ENCODE peak calls at places on chromosomes 12 and 14, in four cellular contexts. One of them, this sample, is unnamed.

GRCh38 chr14:67567654-67568053 is 32.4 kb downstream of the PIGH start:
- DNase-seq in mammary epithelial cell: no peak
- DNase-seq in GM23248: no peak
- DNase-seq in MM.1S: no peak
- DNase-seq in this sample: no peak

GRCh38 chr12:62640910-62641448 is 174.4 kb downstream of the MON2 start:
- DNase-seq in mammary epithelial cell: no peak
- DNase-seq in GM23248: peak; percentile 77
- DNase-seq in MM.1S: peak; percentile 51
- DNase-seq in this sample: peak; percentile 17

GRCh38 chr12:2644678-2645405 is 149.9 kb upstream of the FKBP4 start:
- DNase-seq in mammary epithelial cell: no peak
- DNase-seq in GM23248: no peak
- DNase-seq in MM.1S: no peak
- DNase-seq in this sample: no peak

GRCh38 chr14:33938131-33938949 is 12.5 kb downstream of the EGLN3 start:
- DNase-seq in mammary epithelial cell: peak; percentile 45
- DNase-seq in GM23248: peak; percentile 19
- DNase-seq in MM.1S: no peak
- DNase-seq in this sample: no peak

GRCh38 chr14:72510566-72510965 is 383.3 kb downstream of the DPF3 start:
- DNase-seq in mammary epithelial cell: no peak
- DNase-seq in GM23248: no peak
- DNase-seq in MM.1S: no peak
- DNase-seq in this sample: no peak

GRCh38 chr12:22728989-22729388 is 104.0 kb downstream of the ETNK1 start:
- DNase-seq in mammary epithelial cell: no peak
- DNase-seq in GM23248: no peak
- DNase-seq in MM.1S: peak; percentile 56
- DNase-seq in this sample: no peak

GRCh38 chr12:91884216-91884615 is 261.4 kb downstream of the BTG1 start:
- DNase-seq in mammary epithelial cell: no peak
- DNase-seq in GM23248: no peak
- DNase-seq in MM.1S: no peak
- DNase-seq in this sample: no peak

GRCh38 chr14:59585891-59586554 is 9.4 kb upstream of the CCDC175 start:
- DNase-seq in mammary epithelial cell: no peak
- DNase-seq in GM23248: no peak
- DNase-seq in MM.1S: no peak
- DNase-seq in this sample: no peak

GRCh38 chr12:48182659-48183058 is 785 bp upstream of the CCDC184 start:
- DNase-seq in mammary epithelial cell: no peak
- DNase-seq in GM23248: peak; percentile 32
- DNase-seq in MM.1S: no peak
- DNase-seq in this sample: no peak

GRCh38 chr14:100566119-100566518 is 21.1 kb downstream of the BEGAIN start:
- DNase-seq in mammary epithelial cell: no peak
- DNase-seq in GM23248: no peak
- DNase-seq in MM.1S: no peak
- DNase-seq in this sample: no peak

GRCh38 chr14:100568164-100568997 is 18.8 kb downstream of the BEGAIN start:
- DNase-seq in mammary epithelial cell: no peak
- DNase-seq in GM23248: peak; percentile 33
- DNase-seq in MM.1S: no peak
- DNase-seq in this sample: no peak

GRCh38 chr14:100566586-100566985 is 20.6 kb downstream of the BEGAIN start:
- DNase-seq in mammary epithelial cell: no peak
- DNase-seq in GM23248: no peak
- DNase-seq in MM.1S: no peak
- DNase-seq in this sample: no peak

GRCh38 chr14:100567877-100568163 is 19.4 kb downstream of the BEGAIN start:
- DNase-seq in mammary epithelial cell: no peak
- DNase-seq in GM23248: peak; percentile 22
- DNase-seq in MM.1S: no peak
- DNase-seq in this sample: no peak

DNA sequence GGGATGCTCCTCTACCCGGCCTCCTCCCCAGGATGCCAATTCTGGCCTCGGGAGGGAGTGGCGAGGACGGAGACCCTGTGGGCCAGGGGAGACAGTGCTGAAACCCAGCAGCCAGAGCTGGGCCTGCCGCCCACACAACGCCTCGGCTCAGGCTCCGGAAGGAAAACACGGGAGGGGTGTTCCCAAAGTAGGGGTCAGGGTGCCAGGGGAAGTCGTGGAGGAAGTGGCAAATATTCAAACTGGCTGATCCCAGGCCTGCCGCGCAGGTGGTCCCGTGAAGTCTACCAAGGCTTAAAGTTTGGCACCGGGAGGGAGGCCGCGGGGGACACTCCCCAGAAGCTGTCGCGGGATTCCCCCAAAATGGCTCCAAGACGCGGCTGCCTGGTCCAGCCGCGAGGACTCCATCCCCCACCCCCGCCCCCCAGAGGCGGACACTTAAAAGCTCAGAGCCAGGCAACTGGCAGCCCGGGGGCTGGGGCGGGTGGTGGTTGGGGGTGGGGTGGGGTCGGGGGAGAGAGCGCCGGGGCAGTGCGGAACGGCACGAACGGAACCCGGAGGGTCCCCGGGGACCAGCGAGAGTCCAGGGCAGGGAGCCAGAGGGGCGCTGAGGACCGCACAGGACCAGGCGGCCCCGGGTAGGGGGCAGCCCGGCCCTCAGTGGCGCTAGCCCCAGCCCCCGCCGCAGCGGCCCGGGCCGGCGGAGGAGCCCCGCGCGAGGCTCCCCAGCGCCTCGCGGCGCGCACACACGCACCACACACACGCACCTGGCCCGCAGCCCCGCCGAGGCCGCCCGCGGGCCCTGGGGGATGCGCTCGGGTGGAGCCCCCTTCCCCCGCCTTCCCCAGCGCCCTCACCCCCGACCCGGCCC is 20.0 kb downstream of the BEGAIN start:
- DNase-seq in mammary epithelial cell: no peak
- DNase-seq in GM23248: no peak
- DNase-seq in MM.1S: no peak
- DNase-seq in this sample: peak; percentile 32
- TF ChIP-seq EZH2 in mammary epithelial cell: no peak
- TF ChIP-seq EZH2 in GM23248: no peak
- TF ChIP-seq EZH2 in MM.1S: no peak
- TF ChIP-seq EZH2 in this sample: peak; percentile 37

GRCh38 chr12:122104844-122105243 is 26.3 kb downstream of the MLXIP start:
- DNase-seq in mammary epithelial cell: no peak
- DNase-seq in GM23248: no peak
- DNase-seq in MM.1S: no peak
- DNase-seq in this sample: no peak
- H3K4me3 ChIP-seq in mammary epithelial cell: no peak overlapping the region
- H3K4me3 ChIP-seq in GM23248: no peak overlapping the region
- H3K4me3 ChIP-seq in MM.1S: no peak overlapping the region
- H3K4me3 ChIP-seq in this sample: no peak overlapping the region

DNA sequence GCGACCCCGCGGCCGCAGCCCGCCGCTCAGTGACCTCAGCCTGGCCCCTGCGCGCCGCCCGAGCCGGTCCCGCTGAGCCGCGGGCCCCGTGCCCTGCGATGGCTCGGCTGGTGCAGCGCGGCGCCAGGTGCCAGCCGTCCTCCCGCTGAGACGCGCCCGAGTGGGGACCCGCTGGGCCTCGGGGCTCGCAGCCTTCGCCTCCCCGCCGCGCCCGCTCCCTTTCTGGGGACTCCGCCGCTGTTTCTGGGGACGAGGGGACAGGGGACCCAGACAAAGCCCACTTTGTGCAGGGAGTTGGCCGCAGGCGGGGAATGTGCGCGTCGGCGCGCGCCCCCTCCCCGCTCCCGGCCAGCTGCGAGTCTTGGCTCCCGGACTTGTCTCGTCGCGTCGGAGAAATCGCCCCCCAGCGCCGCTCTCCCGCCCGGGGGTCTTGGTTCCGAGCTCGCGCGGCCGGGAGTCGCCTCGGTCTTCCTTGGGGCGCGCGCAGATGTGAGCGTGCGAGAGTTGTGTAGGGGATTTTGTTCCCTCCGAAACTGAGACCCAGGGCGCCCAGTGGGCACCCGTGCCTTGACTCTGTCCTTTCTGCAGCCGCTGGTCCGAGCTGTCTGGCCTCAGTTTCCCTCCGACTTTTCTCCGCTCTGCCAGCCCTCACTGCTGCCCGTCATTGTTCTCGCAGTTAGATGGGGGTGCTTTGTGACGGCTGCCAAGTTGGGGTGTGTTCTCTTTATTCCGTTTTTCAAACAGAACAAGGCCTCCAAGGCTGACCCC is 765 bp downstream of the VASH1 start:
- DNase-seq in mammary epithelial cell: no peak
- DNase-seq in GM23248: peak; percentile 26
- DNase-seq in MM.1S: no peak
- DNase-seq in this sample: no peak
- TF ChIP-seq EZH2 in mammary epithelial cell: no peak
- TF ChIP-seq EZH2 in GM23248: no peak
- TF ChIP-seq EZH2 in MM.1S: no peak
- TF ChIP-seq EZH2 in this sample: no peak

DNA sequence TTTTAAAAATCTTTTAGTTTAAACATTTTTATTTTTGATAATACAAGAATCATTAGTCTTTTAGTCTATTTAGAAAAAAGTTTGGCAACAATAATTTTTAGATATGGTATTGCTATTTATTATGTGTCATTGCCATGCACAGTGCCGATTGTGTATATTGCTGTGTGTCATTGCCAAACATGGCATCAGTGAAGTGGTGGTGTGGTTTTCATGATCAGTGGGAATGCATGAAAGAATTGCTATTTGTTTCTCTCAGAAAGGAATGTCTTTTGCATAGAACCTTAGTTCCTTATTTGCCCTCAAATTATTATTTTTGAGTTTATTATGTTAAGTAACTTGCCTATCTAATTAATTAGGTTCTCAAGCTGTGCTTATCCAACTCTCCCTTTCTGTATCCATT is 397.5 kb upstream of the PDE3A start:
- DNase-seq in mammary epithelial cell: no peak
- DNase-seq in GM23248: peak; percentile 21
- DNase-seq in MM.1S: no peak
- DNase-seq in this sample: no peak
- H3K4me3 ChIP-seq in mammary epithelial cell: no peak overlapping the region
- H3K4me3 ChIP-seq in GM23248: no peak overlapping the region
- H3K4me3 ChIP-seq in MM.1S: no peak overlapping the region
- H3K4me3 ChIP-seq in this sample: no peak overlapping the region

GRCh38 chr12:53940448-53941014 is 1.9 kb downstream of the HOXC13 start:
- DNase-seq in mammary epithelial cell: peak; percentile 18
- DNase-seq in GM23248: no peak
- DNase-seq in MM.1S: no peak
- DNase-seq in this sample: no peak

GRCh38 chr12:53937099-53937498 is 1.5 kb upstream of the HOXC13 start:
- DNase-seq in mammary epithelial cell: no peak
- DNase-seq in GM23248: no peak
- DNase-seq in MM.1S: no peak
- DNase-seq in this sample: no peak

GRCh38 chr12:53937596-53938275 is 895 bp upstream of the HOXC13 start:
- DNase-seq in mammary epithelial cell: no peak
- DNase-seq in GM23248: no peak
- DNase-seq in MM.1S: no peak
- DNase-seq in this sample: no peak

GRCh38 chr12:53939141-53940108 is 794 bp downstream of the HOXC13 start:
- DNase-seq in mammary epithelial cell: peak; percentile 69
- DNase-seq in GM23248: peak; percentile 79
- DNase-seq in MM.1S: no peak
- DNase-seq in this sample: no peak

GRCh38 chr12:53938276-53939140 is at the start of gene HOXC13:
- DNase-seq in mammary epithelial cell: peak; percentile 100
- DNase-seq in GM23248: peak; percentile 50
- DNase-seq in MM.1S: peak; percentile 38
- DNase-seq in this sample: no peak
- TF ChIP-seq EZH2 in mammary epithelial cell: no peak
- TF ChIP-seq EZH2 in GM23248: no peak
- TF ChIP-seq EZH2 in MM.1S: no peak
- TF ChIP-seq EZH2 in this sample: no peak

GRCh38 chr12:18261906-18262305 is 588 bp downstream of the PIK3C2G start:
- DNase-seq in mammary epithelial cell: peak; percentile 77
- DNase-seq in GM23248: no peak
- DNase-seq in MM.1S: no peak
- DNase-seq in this sample: no peak
- H3K4me3 ChIP-seq in mammary epithelial cell: peak overlapping the region; percentile 99
- H3K4me3 ChIP-seq in GM23248: no peak overlapping the region
- H3K4me3 ChIP-seq in MM.1S: no peak overlapping the region
- H3K4me3 ChIP-seq in this sample: no peak overlapping the region

DNA sequence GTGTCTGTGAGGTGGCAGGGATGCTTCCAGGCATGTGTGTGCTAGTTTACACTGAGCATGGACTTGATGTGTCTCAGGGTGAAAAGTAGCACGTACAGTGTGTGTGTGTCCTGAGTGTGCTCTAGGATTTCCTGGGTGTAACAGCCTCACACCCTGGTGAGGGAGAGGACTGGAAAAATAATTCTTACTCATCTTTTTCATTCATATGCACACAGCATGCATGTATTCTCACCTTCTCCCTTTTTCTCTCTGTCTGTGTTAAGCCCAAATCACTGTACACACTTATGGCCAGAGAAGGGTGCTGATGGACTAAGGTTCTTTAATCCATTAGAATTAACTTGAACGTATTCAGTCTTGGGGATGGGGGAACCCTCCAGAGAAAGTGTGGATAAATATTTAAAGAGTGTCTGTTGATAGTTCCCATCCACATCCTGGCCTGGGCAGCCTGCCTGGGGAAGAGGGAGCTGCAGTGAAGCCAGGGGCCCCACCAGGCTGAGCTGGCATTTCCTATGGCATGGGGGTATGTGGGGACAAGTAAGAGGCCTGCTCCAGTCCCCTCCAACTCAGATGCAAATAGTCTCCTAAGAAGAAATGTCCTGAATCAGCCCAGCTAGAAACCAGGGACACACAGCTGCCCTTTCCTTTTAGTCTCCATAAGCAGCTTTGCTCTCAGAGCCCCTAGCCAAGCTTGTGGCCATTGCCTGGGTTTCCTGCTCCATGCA is 1.1 kb upstream of the HOXC8 start:
- DNase-seq in mammary epithelial cell: no peak
- DNase-seq in GM23248: peak; percentile 36
- DNase-seq in MM.1S: no peak
- DNase-seq in this sample: no peak
- TF ChIP-seq EZH2 in mammary epithelial cell: no peak
- TF ChIP-seq EZH2 in GM23248: no peak
- TF ChIP-seq EZH2 in MM.1S: no peak
- TF ChIP-seq EZH2 in this sample: no peak

GRCh38 chr14:21026251-21026987 is 1.6 kb upstream of the NDRG2 start:
- DNase-seq in mammary epithelial cell: no peak
- DNase-seq in GM23248: no peak
- DNase-seq in MM.1S: no peak
- DNase-seq in this sample: no peak
- H3K4me3 ChIP-seq in mammary epithelial cell: no peak overlapping the region
- H3K4me3 ChIP-seq in GM23248: no peak overlapping the region
- H3K4me3 ChIP-seq in MM.1S: no peak overlapping the region
- H3K4me3 ChIP-seq in this sample: no peak overlapping the region

This sample was measured in DND-41.